ENCODE peak calls at places on chromosomes 1 and 21, in ten cellular contexts. One of them, this sample, is unnamed. For H3K4me1, the result is how much of the 10 kb centered on the place peaks cover.

GRCh38 chr1:204213668-204214662 is at the start of gene GOLT1A:
- DNase-seq in breast epithelium: peak
- DNase-seq in transverse colon: peak
- DNase-seq in thyroid gland: peak
- DNase-seq in stomach: peak
- DNase-seq in IMR-90: peak
- DNase-seq in heart left ventricle: peak
- DNase-seq in tibial nerve: peak
- DNase-seq in esophagus squamous epithelium: no peak
- DNase-seq in HCT116: peak
- DNase-seq in this sample: peak

GRCh38 chr1:203592728-203593127 is 33.9 kb upstream of the ATP2B4 start:
- DNase-seq in breast epithelium: no peak
- DNase-seq in transverse colon: no peak
- DNase-seq in thyroid gland: no peak
- DNase-seq in stomach: no peak
- DNase-seq in IMR-90: peak
- DNase-seq in heart left ventricle: no peak
- DNase-seq in tibial nerve: peak
- DNase-seq in esophagus squamous epithelium: no peak
- DNase-seq in HCT116: no peak
- DNase-seq in this sample: no peak

GRCh38 chr1:178682429-178682828 is 42.6 kb upstream of the RALGPS2 start:
- DNase-seq in breast epithelium: no peak
- DNase-seq in transverse colon: no peak
- DNase-seq in thyroid gland: no peak
- DNase-seq in stomach: no peak
- DNase-seq in IMR-90: no peak
- DNase-seq in heart left ventricle: no peak
- DNase-seq in tibial nerve: no peak
- DNase-seq in esophagus squamous epithelium: no peak
- DNase-seq in HCT116: no peak
- DNase-seq in this sample: no peak

GRCh38 chr1:245874942-245875580 is 632.0 kb downstream of the SMYD3 start:
- DNase-seq in breast epithelium: no peak
- DNase-seq in transverse colon: peak
- DNase-seq in thyroid gland: peak
- DNase-seq in stomach: peak
- DNase-seq in IMR-90: peak
- DNase-seq in heart left ventricle: peak
- DNase-seq in tibial nerve: peak
- DNase-seq in esophagus squamous epithelium: no peak
- DNase-seq in HCT116: no peak
- DNase-seq in this sample: peak

GRCh38 chr1:16434501-16434900 is 2.7 kb downstream of the SPATA21 start:
- DNase-seq in breast epithelium: no peak
- DNase-seq in transverse colon: no peak
- DNase-seq in thyroid gland: no peak
- DNase-seq in stomach: no peak
- DNase-seq in IMR-90: peak
- DNase-seq in heart left ventricle: no peak
- DNase-seq in tibial nerve: no peak
- DNase-seq in esophagus squamous epithelium: no peak
- DNase-seq in HCT116: no peak
- DNase-seq in this sample: no peak

GRCh38 chr1:88608139-88608943 is 75.7 kb upstream of the PKN2 start:
- DNase-seq in breast epithelium: no peak
- DNase-seq in transverse colon: no peak
- DNase-seq in thyroid gland: no peak
- DNase-seq in stomach: no peak
- DNase-seq in IMR-90: peak
- DNase-seq in heart left ventricle: no peak
- DNase-seq in tibial nerve: no peak
- DNase-seq in esophagus squamous epithelium: no peak
- DNase-seq in HCT116: peak
- DNase-seq in this sample: no peak

GRCh38 chr1:19463204-19463803 is 22.0 kb downstream of the CAPZB start:
- DNase-seq in breast epithelium: no peak
- DNase-seq in transverse colon: peak
- DNase-seq in thyroid gland: peak
- DNase-seq in stomach: no peak
- DNase-seq in IMR-90: no peak
- DNase-seq in heart left ventricle: no peak
- DNase-seq in tibial nerve: no peak
- DNase-seq in esophagus squamous epithelium: no peak
- DNase-seq in HCT116: no peak
- DNase-seq in this sample: no peak

GRCh38 chr1:245541389-245541788 is 386.6 kb downstream of the KIF26B start:
- DNase-seq in breast epithelium: no peak
- DNase-seq in transverse colon: no peak
- DNase-seq in thyroid gland: no peak
- DNase-seq in stomach: no peak
- DNase-seq in IMR-90: peak
- DNase-seq in heart left ventricle: no peak
- DNase-seq in tibial nerve: no peak
- DNase-seq in esophagus squamous epithelium: no peak
- DNase-seq in HCT116: no peak
- DNase-seq in this sample: no peak

GRCh38 chr1:17711962-17712361 is 43.2 kb upstream of the ACTL8 start:
- DNase-seq in breast epithelium: no peak
- DNase-seq in transverse colon: no peak
- DNase-seq in thyroid gland: no peak
- DNase-seq in stomach: no peak
- DNase-seq in IMR-90: no peak
- DNase-seq in heart left ventricle: no peak
- DNase-seq in tibial nerve: no peak
- DNase-seq in esophagus squamous epithelium: no peak
- DNase-seq in HCT116: no peak
- DNase-seq in this sample: no peak

GRCh38 chr1:192167941-192168685 is 9.9 kb downstream of the RGS18 start:
- DNase-seq in breast epithelium: no peak
- DNase-seq in transverse colon: no peak
- DNase-seq in thyroid gland: no peak
- DNase-seq in stomach: no peak
- DNase-seq in IMR-90: peak
- DNase-seq in heart left ventricle: no peak
- DNase-seq in tibial nerve: no peak
- DNase-seq in esophagus squamous epithelium: no peak
- DNase-seq in HCT116: no peak
- DNase-seq in this sample: no peak

GRCh38 chr1:75937034-75937433 is 4.8 kb upstream of the ASB17 start:
- DNase-seq in breast epithelium: no peak
- DNase-seq in transverse colon: no peak
- DNase-seq in thyroid gland: no peak
- DNase-seq in stomach: no peak
- DNase-seq in IMR-90: peak
- DNase-seq in heart left ventricle: no peak
- DNase-seq in tibial nerve: no peak
- DNase-seq in esophagus squamous epithelium: no peak
- DNase-seq in HCT116: no peak
- DNase-seq in this sample: no peak

GRCh38 chr1:86434031-86434430 is 10.1 kb downstream of the CLCA2 start:
- DNase-seq in breast epithelium: no peak
- DNase-seq in transverse colon: no peak
- DNase-seq in thyroid gland: no peak
- DNase-seq in stomach: no peak
- DNase-seq in IMR-90: no peak
- DNase-seq in heart left ventricle: no peak
- DNase-seq in tibial nerve: no peak
- DNase-seq in esophagus squamous epithelium: no peak
- DNase-seq in HCT116: no peak
- DNase-seq in this sample: no peak

GRCh38 chr1:86430376-86430775 is 6.4 kb downstream of the CLCA2 start:
- DNase-seq in breast epithelium: no peak
- DNase-seq in transverse colon: no peak
- DNase-seq in thyroid gland: no peak
- DNase-seq in stomach: no peak
- DNase-seq in IMR-90: no peak
- DNase-seq in heart left ventricle: no peak
- DNase-seq in tibial nerve: no peak
- DNase-seq in esophagus squamous epithelium: no peak
- DNase-seq in HCT116: no peak
- DNase-seq in this sample: no peak

GRCh38 chr1:86429122-86429725 is 5.3 kb downstream of the CLCA2 start:
- DNase-seq in breast epithelium: no peak
- DNase-seq in transverse colon: no peak
- DNase-seq in thyroid gland: no peak
- DNase-seq in stomach: no peak
- DNase-seq in IMR-90: no peak
- DNase-seq in heart left ventricle: no peak
- DNase-seq in tibial nerve: no peak
- DNase-seq in esophagus squamous epithelium: no peak
- DNase-seq in HCT116: no peak
- DNase-seq in this sample: no peak

GRCh38 chr1:86435327-86435726 is 11.4 kb downstream of the CLCA2 start:
- DNase-seq in breast epithelium: no peak
- DNase-seq in transverse colon: no peak
- DNase-seq in thyroid gland: no peak
- DNase-seq in stomach: no peak
- DNase-seq in IMR-90: no peak
- DNase-seq in heart left ventricle: no peak
- DNase-seq in tibial nerve: no peak
- DNase-seq in esophagus squamous epithelium: no peak
- DNase-seq in HCT116: no peak
- DNase-seq in this sample: no peak

GRCh38 chr1:86429830-86430229 is 5.9 kb downstream of the CLCA2 start:
- DNase-seq in breast epithelium: no peak
- DNase-seq in transverse colon: no peak
- DNase-seq in thyroid gland: peak
- DNase-seq in stomach: no peak
- DNase-seq in IMR-90: peak
- DNase-seq in heart left ventricle: peak
- DNase-seq in tibial nerve: peak
- DNase-seq in esophagus squamous epithelium: no peak
- DNase-seq in HCT116: no peak
- DNase-seq in this sample: peak
- H3K4me1 ChIP-seq in breast epithelium: under half
- H3K4me1 ChIP-seq in transverse colon: under half
- H3K4me1 ChIP-seq in thyroid gland: under half
- H3K4me1 ChIP-seq in stomach: under half
- H3K4me1 ChIP-seq in IMR-90: under half
- H3K4me1 ChIP-seq in heart left ventricle: under half
- H3K4me1 ChIP-seq in tibial nerve: under half
- H3K4me1 ChIP-seq in esophagus squamous epithelium: under half
- H3K4me1 ChIP-seq in HCT116: under half
- H3K4me1 ChIP-seq in this sample: under half

GRCh38 chr1:118982281-118982680 is 5.9 kb downstream of the TBX15 start:
- DNase-seq in breast epithelium: no peak
- DNase-seq in transverse colon: no peak
- DNase-seq in thyroid gland: no peak
- DNase-seq in stomach: no peak
- DNase-seq in IMR-90: no peak
- DNase-seq in heart left ventricle: no peak
- DNase-seq in tibial nerve: no peak
- DNase-seq in esophagus squamous epithelium: no peak
- DNase-seq in HCT116: no peak
- DNase-seq in this sample: no peak

GRCh38 chr1:118977591-118977990 is 10.6 kb downstream of the TBX15 start:
- DNase-seq in breast epithelium: no peak
- DNase-seq in transverse colon: no peak
- DNase-seq in thyroid gland: no peak
- DNase-seq in stomach: no peak
- DNase-seq in IMR-90: no peak
- DNase-seq in heart left ventricle: no peak
- DNase-seq in tibial nerve: no peak
- DNase-seq in esophagus squamous epithelium: no peak
- DNase-seq in HCT116: no peak
- DNase-seq in this sample: no peak

GRCh38 chr1:118981436-118981835 is 6.7 kb downstream of the TBX15 start:
- DNase-seq in breast epithelium: no peak
- DNase-seq in transverse colon: no peak
- DNase-seq in thyroid gland: no peak
- DNase-seq in stomach: no peak
- DNase-seq in IMR-90: no peak
- DNase-seq in heart left ventricle: no peak
- DNase-seq in tibial nerve: no peak
- DNase-seq in esophagus squamous epithelium: no peak
- DNase-seq in HCT116: no peak
- DNase-seq in this sample: no peak

GRCh38 chr1:118978914-118979701 is 9.0 kb downstream of the TBX15 start:
- DNase-seq in breast epithelium: no peak
- DNase-seq in transverse colon: no peak
- DNase-seq in thyroid gland: no peak
- DNase-seq in stomach: no peak
- DNase-seq in IMR-90: no peak
- DNase-seq in heart left ventricle: no peak
- DNase-seq in tibial nerve: no peak
- DNase-seq in esophagus squamous epithelium: no peak
- DNase-seq in HCT116: no peak
- DNase-seq in this sample: no peak

GRCh38 chr1:118979754-118980270 is 8.3 kb downstream of the TBX15 start:
- DNase-seq in breast epithelium: no peak
- DNase-seq in transverse colon: no peak
- DNase-seq in thyroid gland: no peak
- DNase-seq in stomach: no peak
- DNase-seq in IMR-90: no peak
- DNase-seq in heart left ventricle: no peak
- DNase-seq in tibial nerve: no peak
- DNase-seq in esophagus squamous epithelium: no peak
- DNase-seq in HCT116: no peak
- DNase-seq in this sample: no peak
- H3K4me3 ChIP-seq in breast epithelium: peak
- H3K4me3 ChIP-seq in transverse colon: peak
- H3K4me3 ChIP-seq in thyroid gland: no peak
- H3K4me3 ChIP-seq in stomach: peak
- H3K4me3 ChIP-seq in IMR-90: no peak
- H3K4me3 ChIP-seq in heart left ventricle: peak
- H3K4me3 ChIP-seq in tibial nerve: peak
- H3K4me3 ChIP-seq in esophagus squamous epithelium: peak
- H3K4me3 ChIP-seq in HCT116: no peak
- H3K4me3 ChIP-seq in this sample: no peak

GRCh38 chr21:44817914-44818635 is at the start of gene SUMO3:
- DNase-seq in breast epithelium: peak
- DNase-seq in transverse colon: peak
- DNase-seq in thyroid gland: peak
- DNase-seq in stomach: peak
- DNase-seq in IMR-90: peak
- DNase-seq in heart left ventricle: peak
- DNase-seq in tibial nerve: peak
- DNase-seq in esophagus squamous epithelium: no peak
- DNase-seq in HCT116: no peak
- DNase-seq in this sample: peak
- TF ChIP-seq POLR2A in breast epithelium: peak
- TF ChIP-seq POLR2A in transverse colon: peak
- TF ChIP-seq POLR2A in thyroid gland: peak
- TF ChIP-seq POLR2A in stomach: no peak
- TF ChIP-seq POLR2A in IMR-90: peak
- TF ChIP-seq POLR2A in heart left ventricle: peak
- TF ChIP-seq POLR2A in tibial nerve: peak
- TF ChIP-seq POLR2A in esophagus squamous epithelium: no peak
- TF ChIP-seq POLR2A in HCT116: no peak
- TF ChIP-seq POLR2A in this sample: peak

DNA sequence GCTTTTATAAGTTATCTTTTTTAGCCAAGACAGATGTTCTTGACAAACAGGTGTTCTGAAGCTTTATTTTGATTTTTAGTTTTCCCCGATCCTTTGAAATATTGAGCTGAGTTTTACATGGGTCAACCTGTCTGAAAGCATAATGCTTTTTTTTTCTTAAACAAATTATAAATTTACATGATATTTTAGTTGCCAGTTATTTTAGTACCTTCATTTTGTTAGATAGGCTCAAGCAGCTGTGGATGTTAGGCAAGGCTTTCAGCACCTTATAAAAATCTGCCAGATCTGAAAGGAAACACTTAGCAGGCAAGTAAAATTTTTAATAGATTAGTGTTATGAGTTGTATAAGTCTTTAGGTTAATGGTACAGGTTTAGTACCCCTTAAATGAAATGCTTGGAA is 33.7 kb downstream of the ATF6 start:
- DNase-seq in breast epithelium: no peak
- DNase-seq in transverse colon: no peak
- DNase-seq in thyroid gland: no peak
- DNase-seq in stomach: no peak
- DNase-seq in IMR-90: no peak
- DNase-seq in heart left ventricle: no peak
- DNase-seq in tibial nerve: no peak
- DNase-seq in esophagus squamous epithelium: no peak
- DNase-seq in HCT116: no peak
- DNase-seq in this sample: no peak
- H3K4me1 ChIP-seq in breast epithelium: under half
- H3K4me1 ChIP-seq in transverse colon: under half
- H3K4me1 ChIP-seq in thyroid gland: under half
- H3K4me1 ChIP-seq in stomach: under half
- H3K4me1 ChIP-seq in IMR-90: under half
- H3K4me1 ChIP-seq in heart left ventricle: under half
- H3K4me1 ChIP-seq in tibial nerve: under half
- H3K4me1 ChIP-seq in esophagus squamous epithelium: under half
- H3K4me1 ChIP-seq in HCT116: under half
- H3K4me1 ChIP-seq in this sample: under half